ENCODE peak calls at places on chromosomes 5 and 9, in nine cellular contexts. V is HepG2, R is WTC11, S is uterus, G is omental fat pad, N is psoas muscle, J is right atrium auricular region, Y is fibroblast of pulmonary artery, Z is upper lobe of right lung. W is an unnamed sample.

GRCh38 chr5:127313847-127314473 is 23.4 kb downstream of the MEGF10 start:
- DNase-seq in R (peak), Y (peak), J (peak), G (peak), S (peak), V (peak), Z (peak), N (peak), W (peak)

GRCh38 chr9:33785914-33786313 is 9.4 kb upstream of the PRSS3 start:
- DNase-seq in Z (no peak), Y (peak), S (no peak), J (no peak), R (no peak), N (no peak), V (peak), G (no peak), W (no peak)

GRCh38 chr5:161311141-161311708 is 235.3 kb downstream of the GABRB2 start:
- DNase-seq in V (no peak), Y (no peak), Z (no peak), S (no peak), R (no peak), J (no peak), N (no peak), G (no peak), W (no peak)

GRCh38 chr5:157294692-157295091 is 28.8 kb downstream of the CYFIP2 start:
- DNase-seq in S (no peak), Z (no peak), V (no peak), Y (no peak), R (no peak), N (no peak), J (no peak), G (no peak), W (no peak)

GRCh38 chr5:15191012-15191411 is 309.0 kb upstream of the FBXL7 start:
- DNase-seq in R (no peak), V (no peak), G (no peak), Z (no peak), N (no peak), Y (peak), S (no peak), J (no peak), W (peak)

GRCh38 chr9:129400971-129401622 is 219.8 kb downstream of the C9orf50 start:
- DNase-seq in Y (no peak), J (no peak), G (no peak), V (no peak), R (no peak), Z (no peak), N (peak), S (peak), W (no peak)

GRCh38 chr5:83407931-83408330 is 63.6 kb upstream of the VCAN start:
- DNase-seq in G (no peak), V (no peak), S (no peak), Z (no peak), N (no peak), R (no peak), Y (no peak), J (no peak), W (no peak)

GRCh38 chr5:141477169-141477568 is 1.4 kb downstream of the PCDHGC3 start:
- DNase-seq in Z (no peak), R (no peak), S (no peak), Y (no peak), V (no peak), G (no peak), J (no peak), N (no peak), W (no peak)

GRCh38 chr5:79578876-79579275 is 33.4 kb upstream of the TENT2 start:
- DNase-seq in R (no peak), J (no peak), N (no peak), V (no peak), Y (no peak), G (no peak), Z (no peak), S (no peak), W (no peak)

DNA sequence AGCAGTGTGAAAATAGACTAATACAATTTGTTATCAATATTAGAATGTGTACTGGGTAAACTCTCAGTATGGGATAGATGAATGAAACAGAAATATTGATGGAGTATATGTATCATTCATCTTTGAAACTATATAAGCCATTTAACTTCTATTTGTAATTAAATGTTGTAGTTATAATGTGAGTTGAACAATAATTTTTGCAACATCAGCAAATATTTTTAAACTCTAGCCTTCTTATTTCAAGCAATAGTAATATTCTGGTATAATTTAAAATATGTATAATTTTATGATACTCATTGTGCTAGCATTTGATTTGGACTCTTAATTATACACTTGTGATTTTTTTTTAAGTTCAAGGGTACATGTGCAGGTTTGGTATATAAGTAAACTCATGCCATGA is 59.6 kb upstream of the RGMB start:
- DNase-seq in V (no peak), R (no peak), G (no peak), Y (no peak), J (no peak), S (no peak), N (no peak), Z (no peak), W (no peak)
- TF ChIP-seq CTCF in V (no peak), R (no peak), G (no peak), Y (no peak), J (no peak), S (no peak), N (no peak), Z (no peak), W (no peak)

GRCh38 chr9:95131023-95131943 is 186.2 kb downstream of the FANCC start:
- DNase-seq in Z (no peak), S (peak), Y (peak), N (peak), J (peak), R (peak), G (peak), V (peak), W (peak)
- TF ChIP-seq CTCF in Z (peak), S (peak), Y (peak), N (peak), J (peak), R (peak), G (no peak), V (peak), W (peak)

DNA sequence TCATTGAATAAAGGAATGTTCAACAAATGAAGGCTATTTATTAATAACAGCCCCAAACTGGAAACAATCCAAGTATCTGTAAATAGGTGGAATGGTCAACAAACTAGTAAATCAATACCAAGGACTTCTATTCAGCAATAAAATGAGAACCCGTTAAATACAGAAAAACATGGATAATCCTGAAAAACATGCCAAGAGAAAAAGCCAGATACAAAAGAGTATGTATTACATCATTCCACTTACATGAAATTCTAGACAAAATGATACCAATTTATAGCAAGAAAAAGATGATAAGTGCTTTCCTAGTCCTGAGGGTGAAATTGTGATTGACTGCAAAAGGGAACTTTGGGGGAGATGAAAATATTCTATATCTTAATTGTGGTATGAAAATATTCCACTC is 3.1 kb downstream of the PJA2 start:
- DNase-seq in Z (no peak), G (no peak), V (no peak), J (no peak), Y (no peak), N (no peak), S (no peak), R (no peak), W (no peak)
- TF ChIP-seq CTCF in Z (no peak), G (no peak), V (no peak), J (no peak), Y (no peak), N (no peak), S (no peak), R (no peak), W (no peak)

GRCh38 chr5:75414241-75414640 is 77.2 kb downstream of the HMGCR start:
- DNase-seq in Y (no peak), G (no peak), R (no peak), Z (no peak), V (no peak), J (no peak), N (no peak), S (no peak), W (no peak)

GRCh38 chr5:75412111-75412990 is 75.3 kb downstream of the HMGCR start:
- DNase-seq in Y (no peak), G (no peak), Z (no peak), J (no peak), R (no peak), S (no peak), N (no peak), V (no peak), W (no peak)
- TF ChIP-seq CTCF in Y (no peak), G (no peak), Z (peak), J (no peak), R (no peak), S (no peak), N (no peak), V (no peak), W (no peak)

DNA sequence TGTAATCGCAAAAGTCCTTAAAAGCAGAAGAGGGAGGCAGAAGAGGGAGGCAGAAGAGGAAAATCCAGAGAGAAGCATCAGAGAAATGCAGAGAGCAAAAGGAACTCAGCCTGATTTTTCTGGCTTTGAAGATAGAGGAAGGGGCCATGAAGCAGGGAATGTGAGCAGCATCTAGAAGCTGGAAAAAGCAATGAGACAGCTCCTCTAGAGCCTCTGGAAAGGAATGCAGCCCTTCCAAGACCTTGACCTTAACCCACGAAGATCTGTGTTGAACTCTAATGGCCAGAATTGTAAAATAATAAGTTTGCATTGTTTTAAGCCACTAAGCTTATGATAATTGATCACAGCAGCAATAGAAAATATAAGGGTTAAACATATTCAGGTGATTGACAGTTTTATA is 159.6 kb downstream of the ATPSCKMT start:
- DNase-seq in Y (no peak), J (no peak), Z (no peak), V (no peak), S (no peak), N (no peak), R (no peak), G (no peak), W (no peak)
- TF ChIP-seq CTCF in Y (no peak), J (no peak), Z (no peak), V (no peak), S (no peak), N (no peak), R (no peak), G (no peak), W (no peak)

GRCh38 chr9:27535701-27536118 is 6.1 kb upstream of the MOB3B start:
- DNase-seq in J (no peak), N (no peak), Z (no peak), R (peak), Y (no peak), S (no peak), G (no peak), V (no peak), W (no peak)
- TF ChIP-seq CTCF in J (no peak), N (no peak), Z (no peak), R (no peak), Y (peak), S (no peak), G (no peak), V (no peak), W (no peak)

DNA sequence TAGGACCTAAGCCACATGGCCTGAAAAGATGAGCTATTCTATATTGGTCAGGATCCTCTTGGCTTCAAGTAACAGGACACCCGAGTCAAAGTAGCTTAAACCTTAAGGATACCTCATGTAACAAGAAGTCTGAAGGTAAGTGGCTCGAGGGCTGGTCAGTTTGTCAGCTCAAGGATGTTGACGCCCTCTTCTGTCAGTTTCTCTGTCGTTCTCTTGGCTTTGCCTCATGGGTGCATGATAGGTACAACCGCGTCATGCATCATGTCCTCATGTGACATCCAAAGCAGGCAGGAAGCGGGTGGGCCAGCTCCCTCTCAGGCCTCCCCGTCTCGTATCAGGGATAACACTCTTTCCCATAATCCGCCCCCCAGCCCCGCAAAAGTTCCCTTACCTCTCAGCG is 22.1 kb upstream of the TCERG1 start:
- DNase-seq in Y (no peak), J (no peak), V (no peak), R (no peak), G (no peak), S (no peak), N (no peak), Z (no peak), W (no peak)
- TF ChIP-seq CTCF in Y (no peak), J (no peak), V (no peak), R (no peak), G (no peak), S (no peak), N (no peak), Z (no peak), W (no peak)

DNA sequence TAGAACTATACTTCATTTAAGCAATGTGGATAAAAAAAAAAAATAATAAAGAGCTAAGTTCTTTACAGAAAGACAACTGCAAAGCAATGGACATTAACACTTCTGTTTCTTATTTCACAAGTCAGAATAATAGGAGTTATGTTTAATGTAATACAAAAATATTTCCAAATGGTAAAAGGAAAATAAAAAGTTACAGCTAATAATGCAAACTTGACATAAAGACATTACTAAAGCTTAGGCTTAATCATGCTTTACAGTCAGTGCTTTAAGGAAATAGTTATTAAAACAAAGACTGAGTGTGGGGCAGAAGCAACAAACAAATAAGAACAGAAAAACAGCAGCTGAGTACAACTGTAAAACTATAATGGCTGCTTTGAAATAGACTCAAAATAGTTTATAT is 56.7 kb downstream of the ZFR start:
- DNase-seq in G (no peak), J (no peak), Y (no peak), Z (no peak), R (no peak), N (no peak), V (no peak), S (no peak), W (no peak)
- TF ChIP-seq CTCF in G (no peak), J (no peak), Y (no peak), Z (no peak), R (no peak), N (no peak), V (no peak), S (no peak), W (no peak)

W was measured in MCF 10A.